ENCODE peak calls at places on chromosomes 5 and 9, in eight cellular contexts. T is stomach, M is adrenal gland, S is body of pancreas, N is GM12892, K is transverse colon, A is HepG2, Y is spleen. Z is an unnamed sample.

GRCh38 chr5:123754903-123755302 is 242.9 kb downstream of the CSNK1G3 start:
- DNase-seq in A (no peak), M (no peak), Y (no peak), T (no peak), K (no peak), N (no peak), S (no peak), Z (no peak)

GRCh38 chr9:101480386-101480785 is 44.8 kb upstream of the ALDOB start:
- DNase-seq in S (no peak), T (no peak), A (no peak), Y (no peak), K (peak), M (no peak), N (no peak), Z (no peak)

GRCh38 chr9:127904888-127905728 is 5.7 kb upstream of the ST6GALNAC6 start:
- DNase-seq in M (no peak), S (no peak), Y (peak), N (no peak), K (peak), T (no peak), A (no peak), Z (no peak)

GRCh38 chr9:114307323-114308250 is 15.3 kb upstream of the ORM1 start:
- DNase-seq in N (no peak), S (no peak), Y (peak), T (peak), A (no peak), M (peak), K (no peak), Z (no peak)

GRCh38 chr5:14188778-14189177 is 45.6 kb downstream of the TRIO start:
- DNase-seq in Y (no peak), T (no peak), K (no peak), S (no peak), A (no peak), N (no peak), M (no peak), Z (no peak)

GRCh38 chr5:96816991-96817390 is 9.2 kb upstream of the ERAP1 start:
- DNase-seq in M (no peak), A (no peak), Y (no peak), T (no peak), N (no peak), K (no peak), S (no peak), Z (no peak)

GRCh38 chr5:27015758-27016157 is 22.6 kb downstream of the CDH9 start:
- DNase-seq in Y (no peak), T (no peak), A (no peak), M (no peak), K (no peak), N (no peak), S (no peak), Z (no peak)

GRCh38 chr9:133351908-133352634 is 4.1 kb downstream of the RPL7A start:
- DNase-seq in Y (no peak), K (no peak), M (peak), S (peak), A (peak), N (no peak), T (no peak), Z (peak)

GRCh38 chr5:107592515-107592914 is 78.2 kb downstream of the EFNA5 start:
- DNase-seq in Y (no peak), K (no peak), M (no peak), N (no peak), S (no peak), A (no peak), T (no peak), Z (no peak)

GRCh38 chr5:5899716-5900115 is 477.2 kb downstream of the ICE1 start:
- DNase-seq in A (no peak), M (no peak), K (no peak), T (no peak), S (no peak), N (no peak), Y (no peak), Z (no peak)

GRCh38 chr5:133287500-133287899 is 235.7 kb downstream of the HSPA4 start:
- DNase-seq in Y (no peak), M (peak), A (peak), N (no peak), K (peak), T (peak), S (peak), Z (no peak)

GRCh38 chr9:27108981-27109541 is at the start of gene TEK:
- DNase-seq in S (no peak), M (no peak), A (no peak), N (no peak), K (no peak), Y (no peak), T (no peak), Z (no peak)

GRCh38 chr9:27109621-27110020 is 596 bp downstream of the TEK start:
- DNase-seq in Y (no peak), M (no peak), T (no peak), K (no peak), A (no peak), N (no peak), S (no peak), Z (no peak)

GRCh38 chr9:27112235-27112634 is 3.2 kb downstream of the TEK start:
- DNase-seq in Y (no peak), T (no peak), N (no peak), M (no peak), A (no peak), K (no peak), S (no peak), Z (no peak)

GRCh38 chr9:27107241-27107640 is 1.8 kb upstream of the TEK start:
- DNase-seq in T (no peak), K (no peak), S (no peak), A (no peak), M (no peak), N (no peak), Y (no peak), Z (no peak)

GRCh38 chr9:27110181-27110580 is 1.2 kb downstream of the TEK start:
- DNase-seq in K (no peak), A (no peak), M (no peak), N (no peak), T (no peak), Y (no peak), S (no peak), Z (no peak)
- TF ChIP-seq POLR2A in K (no peak), A (no peak), M (no peak), N (no peak), T (no peak), Y (no peak), S (no peak), Z (no peak)

DNA sequence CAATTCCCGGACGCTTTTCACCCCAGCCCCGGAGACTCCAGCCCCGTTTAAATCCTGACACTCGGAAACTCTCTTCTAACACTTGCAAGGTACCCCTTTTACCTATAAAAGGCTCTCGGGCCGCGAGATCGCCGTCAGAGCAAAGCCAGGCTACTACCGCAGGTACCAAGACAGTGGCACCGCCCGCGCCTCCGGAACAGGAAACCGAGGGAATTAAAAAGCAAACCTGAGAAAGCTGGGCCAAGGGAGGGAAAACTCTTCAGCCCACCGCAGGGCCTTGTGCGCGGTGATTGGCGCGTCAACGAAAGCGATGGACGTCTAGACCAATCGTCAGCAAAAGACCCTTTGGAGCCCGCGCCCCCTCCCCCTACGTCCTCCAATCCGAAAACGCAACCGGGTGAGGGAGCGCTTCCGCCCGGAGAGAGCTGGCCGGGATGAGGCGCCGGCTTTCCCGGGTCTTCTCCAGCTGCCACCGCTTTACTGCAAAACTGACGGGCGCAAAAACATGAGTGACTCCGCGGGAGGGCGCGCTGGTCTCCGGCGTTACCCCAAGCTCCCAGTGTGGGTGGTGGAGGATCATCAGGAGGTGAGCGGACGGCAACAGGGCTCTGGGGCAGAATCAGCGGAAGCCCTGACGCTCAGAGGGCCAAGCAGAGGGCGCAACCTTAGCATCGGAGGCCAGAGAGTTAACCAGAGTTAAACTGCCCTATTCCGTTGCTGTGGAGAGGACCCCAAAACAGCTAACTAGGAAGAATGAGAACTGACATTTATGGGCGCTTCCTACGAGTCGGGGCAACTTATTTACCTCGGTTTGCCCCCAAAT is at the start of the genes C5orf22 and DROSHA:
- DNase-seq in N (peak), A (peak), K (peak), S (peak), Y (peak), M (peak), T (peak), Z (peak)
- TF ChIP-seq POLR2A in N (peak), A (peak), K (peak), S (peak), Y (no peak), M (peak), T (no peak), Z (peak)

GRCh38 chr9:131887680-131888079 is 147.8 kb upstream of the RAPGEF1 start:
- DNase-seq in T (no peak), Y (no peak), A (no peak), N (no peak), K (no peak), M (no peak), S (no peak), Z (no peak)

GRCh38 chr9:131892162-131892707 is 152.4 kb upstream of the RAPGEF1 start:
- DNase-seq in N (no peak), K (no peak), Y (no peak), A (no peak), S (no peak), T (no peak), M (no peak), Z (no peak)

GRCh38 chr9:131891578-131891977 is 151.7 kb upstream of the RAPGEF1 start:
- DNase-seq in N (no peak), A (no peak), M (no peak), T (no peak), S (no peak), Y (no peak), K (no peak), Z (no peak)

GRCh38 chr9:131888923-131889322 is 149.0 kb upstream of the RAPGEF1 start:
- DNase-seq in A (no peak), M (peak), Y (no peak), N (no peak), T (no peak), K (no peak), S (no peak), Z (no peak)

GRCh38 chr9:131889437-131890244 is 149.8 kb upstream of the RAPGEF1 start:
- DNase-seq in T (peak), Y (no peak), N (no peak), K (no peak), M (no peak), S (no peak), A (no peak), Z (no peak)
- TF ChIP-seq POLR2A in T (no peak), Y (no peak), N (no peak), K (no peak), M (no peak), S (no peak), A (no peak), Z (no peak)

GRCh38 chr5:102865510-102866314 is 110.6 kb downstream of the PAM start:
- DNase-seq in Y (peak), T (peak), M (peak), A (no peak), K (peak), N (peak), S (peak), Z (peak)
- TF ChIP-seq POLR2A in Y (no peak), T (no peak), M (peak), A (no peak), K (no peak), N (peak), S (peak), Z (peak)

GRCh38 chr5:154309805-154310204 is 119.3 kb downstream of the GALNT10 start:
- DNase-seq in S (no peak), Y (no peak), M (no peak), N (no peak), K (no peak), A (no peak), T (no peak), Z (no peak)
- TF ChIP-seq POLR2A in S (no peak), Y (no peak), M (no peak), N (no peak), K (no peak), A (no peak), T (no peak), Z (no peak)

DNA sequence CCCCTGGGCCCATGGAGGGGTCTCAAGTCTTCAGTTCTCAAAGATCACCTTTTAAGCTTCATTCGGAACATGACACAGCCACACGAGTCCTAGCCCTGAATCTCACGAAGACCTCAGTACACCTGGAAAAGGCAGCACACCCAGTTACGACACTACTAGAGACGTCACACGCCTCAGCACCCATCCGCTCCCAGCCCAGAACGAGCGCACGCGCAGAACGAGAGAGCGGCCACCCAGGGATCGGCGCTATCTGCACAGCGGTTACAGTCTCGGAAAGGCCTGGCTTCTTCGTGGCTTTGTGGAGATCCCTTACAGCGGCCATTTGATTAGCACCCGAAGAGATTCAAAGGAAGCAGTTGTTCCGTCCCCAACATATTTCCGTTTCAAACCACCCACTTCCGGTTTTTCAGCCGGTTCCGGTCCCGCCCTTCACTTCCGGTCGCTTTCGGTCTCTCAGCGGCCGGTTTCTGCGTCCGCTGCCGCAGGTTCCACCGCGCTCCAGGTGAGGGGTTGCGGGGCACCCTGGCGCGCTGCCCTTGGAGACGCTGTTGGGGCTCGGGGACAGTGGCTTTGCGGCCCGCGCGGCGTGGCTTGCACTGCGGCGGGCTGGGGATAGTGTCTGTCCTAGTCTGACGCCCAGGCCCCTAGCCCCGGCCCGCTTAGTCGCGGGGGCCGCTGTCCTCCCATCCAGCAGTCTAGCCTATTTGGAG is at the start of gene UBLCP1:
- DNase-seq in M (peak), N (peak), Y (peak), K (peak), T (peak), A (peak), S (peak), Z (peak)
- TF ChIP-seq POLR2A in M (peak), N (peak), Y (no peak), K (peak), T (no peak), A (peak), S (peak), Z (peak)

DNA sequence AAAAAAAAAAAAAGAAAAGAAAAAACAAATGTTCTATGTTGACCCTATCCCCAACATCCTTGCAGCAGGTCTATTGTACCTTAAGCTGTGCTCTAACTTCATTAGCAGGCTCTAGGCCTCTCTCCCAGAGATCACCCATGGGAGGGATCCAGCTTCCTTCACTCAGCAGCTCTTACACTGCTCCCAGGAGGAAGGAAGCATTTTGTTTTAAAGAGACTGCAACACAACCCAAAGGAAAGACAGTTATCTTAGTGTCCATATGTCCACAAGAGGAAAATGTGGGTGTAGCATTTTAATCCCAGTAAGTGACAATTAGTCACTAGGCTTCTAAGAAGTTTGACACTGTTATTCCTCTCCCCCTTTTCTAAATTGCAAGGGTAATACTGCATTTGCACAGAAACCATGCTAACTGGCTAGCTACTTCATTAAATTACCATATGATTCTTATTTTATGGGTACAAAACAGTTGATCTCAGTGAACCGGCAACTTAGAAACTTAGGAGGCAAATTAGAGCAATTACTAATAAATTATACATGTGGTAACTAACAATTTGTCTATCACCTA is 58.8 kb downstream of the MARCHF3 start:
- DNase-seq in K (no peak), T (no peak), Y (no peak), S (no peak), M (no peak), A (no peak), N (no peak), Z (no peak)
- TF ChIP-seq POLR2A in K (no peak), T (no peak), Y (no peak), S (no peak), M (no peak), A (no peak), N (no peak), Z (no peak)

GRCh38 chr5:111224561-111224989 is 391 bp downstream of the CAMK4 start:
- DNase-seq in K (no peak), S (no peak), T (no peak), Y (no peak), N (no peak), A (no peak), M (no peak), Z (no peak)

GRCh38 chr5:111223790-111224560 is at the start of gene CAMK4:
- DNase-seq in S (peak), N (peak), T (peak), A (peak), M (peak), Y (peak), K (peak), Z (peak)

GRCh38 chr5:111225926-111226325 is 1.7 kb downstream of the CAMK4 start:
- DNase-seq in N (no peak), T (no peak), A (no peak), M (no peak), Y (no peak), S (no peak), K (no peak), Z (no peak)

GRCh38 chr5:111223086-111223789 is 946 bp upstream of the CAMK4 start:
- DNase-seq in N (no peak), Y (no peak), M (no peak), T (no peak), A (no peak), K (no peak), S (no peak), Z (no peak)

DNA sequence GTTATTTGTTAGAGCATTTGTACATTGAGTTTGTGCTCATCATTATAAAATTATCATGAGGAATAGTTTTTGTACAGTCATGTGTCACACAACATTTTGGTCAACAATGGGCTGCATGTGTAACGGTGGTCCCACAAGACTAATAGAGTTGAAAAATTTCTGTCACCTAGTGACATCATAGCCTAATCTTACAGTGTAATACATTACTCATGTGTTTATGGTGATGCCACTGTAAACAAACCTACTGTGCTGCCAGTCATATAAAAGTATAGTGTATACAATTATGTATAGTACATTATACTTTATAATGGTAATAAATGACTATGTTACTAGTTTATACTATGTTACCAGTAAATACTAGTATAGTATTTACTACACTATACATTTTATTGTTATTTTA is 3.0 kb upstream of the CAMK4 start:
- DNase-seq in N (no peak), T (no peak), A (no peak), Y (no peak), K (no peak), M (no peak), S (no peak), Z (no peak)
- TF ChIP-seq POLR2A in N (no peak), T (no peak), A (no peak), Y (no peak), K (no peak), M (no peak), S (no peak), Z (no peak)

GRCh38 chr9:131475956-131476776 is 26.6 kb upstream of the POMT1 start:
- DNase-seq in A (no peak), K (no peak), T (no peak), N (no peak), Y (peak), M (no peak), S (no peak), Z (no peak)

GRCh38 chr9:131477816-131478419 is 24.8 kb upstream of the POMT1 start:
- DNase-seq in S (no peak), Y (peak), A (no peak), T (no peak), M (no peak), N (no peak), K (no peak), Z (no peak)

GRCh38 chr9:131478421-131478868 is 24.3 kb upstream of the POMT1 start:
- DNase-seq in A (peak), S (peak), Y (no peak), M (peak), N (no peak), T (peak), K (peak), Z (no peak)

GRCh38 chr9:131476777-131477345 is 25.9 kb upstream of the POMT1 start:
- DNase-seq in N (no peak), K (no peak), S (no peak), T (no peak), A (no peak), Y (peak), M (no peak), Z (no peak)

GRCh38 chr9:131477367-131477766 is 25.4 kb upstream of the POMT1 start:
- DNase-seq in T (no peak), S (no peak), M (no peak), Y (peak), K (no peak), N (no peak), A (no peak), Z (no peak)
- TF ChIP-seq POLR2A in T (no peak), S (no peak), M (no peak), Y (no peak), K (no peak), N (no peak), A (no peak), Z (no peak)

Z was measured in H54.